ENCODE peak calls at places on chromosomes 3 and 15, in nine cellular contexts. One of them, this sample, is unnamed.

GRCh38 chr3:40299721-40300335 is 9.7 kb upstream of the EIF1B start:
- DNase-seq in CD8-positive, alpha-beta memory T cell: no peak
- DNase-seq in psoas muscle: no peak
- DNase-seq in cardiac muscle cell: peak
- DNase-seq in PC-9: no peak
- DNase-seq in brain microvascular endothelial cell: peak
- DNase-seq in Panc1: no peak
- DNase-seq in GM12878: no peak
- DNase-seq in A549: peak
- DNase-seq in this sample: no peak

GRCh38 chr15:68205949-68206539 is 912 bp upstream of the CALML4 start:
- DNase-seq in CD8-positive, alpha-beta memory T cell: no peak
- DNase-seq in psoas muscle: peak
- DNase-seq in cardiac muscle cell: no peak
- DNase-seq in PC-9: no peak
- DNase-seq in brain microvascular endothelial cell: no peak
- DNase-seq in Panc1: no peak
- DNase-seq in GM12878: no peak
- DNase-seq in A549: no peak
- DNase-seq in this sample: no peak

GRCh38 chr3:171334465-171334811 is 125.8 kb downstream of the TNIK start:
- DNase-seq in CD8-positive, alpha-beta memory T cell: no peak
- DNase-seq in psoas muscle: peak
- DNase-seq in cardiac muscle cell: no peak
- DNase-seq in PC-9: no peak
- DNase-seq in brain microvascular endothelial cell: no peak
- DNase-seq in Panc1: no peak
- DNase-seq in GM12878: no peak
- DNase-seq in A549: peak
- DNase-seq in this sample: peak

GRCh38 chr3:160554980-160555379 is 10.4 kb downstream of the KPNA4 start:
- DNase-seq in CD8-positive, alpha-beta memory T cell: no peak
- DNase-seq in psoas muscle: no peak
- DNase-seq in cardiac muscle cell: no peak
- DNase-seq in PC-9: no peak
- DNase-seq in brain microvascular endothelial cell: no peak
- DNase-seq in Panc1: no peak
- DNase-seq in GM12878: no peak
- DNase-seq in A549: no peak
- DNase-seq in this sample: no peak

GRCh38 chr3:139552632-139553335 is 13.2 kb upstream of the RBP1 start:
- DNase-seq in CD8-positive, alpha-beta memory T cell: no peak
- DNase-seq in psoas muscle: no peak
- DNase-seq in cardiac muscle cell: no peak
- DNase-seq in PC-9: no peak
- DNase-seq in brain microvascular endothelial cell: no peak
- DNase-seq in Panc1: no peak
- DNase-seq in GM12878: no peak
- DNase-seq in A549: no peak
- DNase-seq in this sample: no peak

GRCh38 chr3:56817646-56818045 is 15.9 kb upstream of the ARHGEF3 start:
- DNase-seq in CD8-positive, alpha-beta memory T cell: no peak
- DNase-seq in psoas muscle: no peak
- DNase-seq in cardiac muscle cell: no peak
- DNase-seq in PC-9: no peak
- DNase-seq in brain microvascular endothelial cell: no peak
- DNase-seq in Panc1: no peak
- DNase-seq in GM12878: no peak
- DNase-seq in A549: no peak
- DNase-seq in this sample: no peak

GRCh38 chr15:41621200-41622193 is 38.7 kb upstream of the MGA start:
- DNase-seq in CD8-positive, alpha-beta memory T cell: peak
- DNase-seq in psoas muscle: peak
- DNase-seq in cardiac muscle cell: peak
- DNase-seq in PC-9: peak
- DNase-seq in brain microvascular endothelial cell: peak
- DNase-seq in Panc1: peak
- DNase-seq in GM12878: peak
- DNase-seq in A549: peak
- DNase-seq in this sample: peak

GRCh38 chr3:122055215-122055614 is at the start of gene CD86:
- DNase-seq in CD8-positive, alpha-beta memory T cell: no peak
- DNase-seq in psoas muscle: no peak
- DNase-seq in cardiac muscle cell: no peak
- DNase-seq in PC-9: no peak
- DNase-seq in brain microvascular endothelial cell: no peak
- DNase-seq in Panc1: no peak
- DNase-seq in GM12878: peak
- DNase-seq in A549: no peak
- DNase-seq in this sample: no peak

GRCh38 chr3:52277071-52277964 is 1.1 kb downstream of the WDR82 start:
- DNase-seq in CD8-positive, alpha-beta memory T cell: peak
- DNase-seq in psoas muscle: peak
- DNase-seq in cardiac muscle cell: peak
- DNase-seq in PC-9: peak
- DNase-seq in brain microvascular endothelial cell: peak
- DNase-seq in Panc1: no peak
- DNase-seq in GM12878: no peak
- DNase-seq in A549: peak
- DNase-seq in this sample: peak

GRCh38 chr3:186520957-186521842 is 23.0 kb downstream of the CRYGS start:
- DNase-seq in CD8-positive, alpha-beta memory T cell: no peak
- DNase-seq in psoas muscle: no peak
- DNase-seq in cardiac muscle cell: no peak
- DNase-seq in PC-9: no peak
- DNase-seq in brain microvascular endothelial cell: no peak
- DNase-seq in Panc1: no peak
- DNase-seq in GM12878: peak
- DNase-seq in A549: no peak
- DNase-seq in this sample: no peak

GRCh38 chr15:44668925-44669324 is 5.5 kb upstream of the SPG11 start:
- DNase-seq in CD8-positive, alpha-beta memory T cell: no peak
- DNase-seq in psoas muscle: no peak
- DNase-seq in cardiac muscle cell: no peak
- DNase-seq in PC-9: no peak
- DNase-seq in brain microvascular endothelial cell: no peak
- DNase-seq in Panc1: no peak
- DNase-seq in GM12878: no peak
- DNase-seq in A549: no peak
- DNase-seq in this sample: no peak

GRCh38 chr3:3015472-3016089 is 94.6 kb downstream of the IL5RA start:
- DNase-seq in CD8-positive, alpha-beta memory T cell: no peak
- DNase-seq in psoas muscle: no peak
- DNase-seq in cardiac muscle cell: peak
- DNase-seq in PC-9: no peak
- DNase-seq in brain microvascular endothelial cell: no peak
- DNase-seq in Panc1: peak
- DNase-seq in GM12878: no peak
- DNase-seq in A549: peak
- DNase-seq in this sample: no peak

GRCh38 chr15:45441686-45442085 is 63.3 kb upstream of the GATM start:
- DNase-seq in CD8-positive, alpha-beta memory T cell: no peak
- DNase-seq in psoas muscle: no peak
- DNase-seq in cardiac muscle cell: no peak
- DNase-seq in PC-9: no peak
- DNase-seq in brain microvascular endothelial cell: no peak
- DNase-seq in Panc1: no peak
- DNase-seq in GM12878: no peak
- DNase-seq in A549: no peak
- DNase-seq in this sample: no peak

GRCh38 chr3:32180151-32180850 is 58.2 kb upstream of the CMTM8 start:
- DNase-seq in CD8-positive, alpha-beta memory T cell: no peak
- DNase-seq in psoas muscle: no peak
- DNase-seq in cardiac muscle cell: no peak
- DNase-seq in PC-9: no peak
- DNase-seq in brain microvascular endothelial cell: no peak
- DNase-seq in Panc1: no peak
- DNase-seq in GM12878: no peak
- DNase-seq in A549: no peak
- DNase-seq in this sample: no peak

GRCh38 chr3:14548321-14548729 is 8.2 kb upstream of the GRIP2 start:
- DNase-seq in CD8-positive, alpha-beta memory T cell: peak
- DNase-seq in psoas muscle: peak
- DNase-seq in cardiac muscle cell: peak
- DNase-seq in PC-9: peak
- DNase-seq in brain microvascular endothelial cell: peak
- DNase-seq in Panc1: no peak
- DNase-seq in GM12878: no peak
- DNase-seq in A549: peak
- DNase-seq in this sample: peak

GRCh38 chr3:181403876-181404660 is 307.7 kb upstream of the SOX2 start:
- DNase-seq in CD8-positive, alpha-beta memory T cell: no peak
- DNase-seq in psoas muscle: no peak
- DNase-seq in cardiac muscle cell: no peak
- DNase-seq in PC-9: no peak
- DNase-seq in brain microvascular endothelial cell: no peak
- DNase-seq in Panc1: no peak
- DNase-seq in GM12878: no peak
- DNase-seq in A549: no peak
- DNase-seq in this sample: no peak

GRCh38 chr3:171811059-171811912 is 1.0 kb upstream of the PLD1 start:
- DNase-seq in CD8-positive, alpha-beta memory T cell: no peak
- DNase-seq in psoas muscle: no peak
- DNase-seq in cardiac muscle cell: peak
- DNase-seq in PC-9: no peak
- DNase-seq in brain microvascular endothelial cell: peak
- DNase-seq in Panc1: peak
- DNase-seq in GM12878: no peak
- DNase-seq in A549: peak
- DNase-seq in this sample: no peak

GRCh38 chr3:100662113-100662823 is 47.0 kb upstream of the TFG start:
- DNase-seq in CD8-positive, alpha-beta memory T cell: no peak
- DNase-seq in psoas muscle: no peak
- DNase-seq in cardiac muscle cell: peak
- DNase-seq in PC-9: no peak
- DNase-seq in brain microvascular endothelial cell: no peak
- DNase-seq in Panc1: no peak
- DNase-seq in GM12878: no peak
- DNase-seq in A549: peak
- DNase-seq in this sample: no peak

DNA sequence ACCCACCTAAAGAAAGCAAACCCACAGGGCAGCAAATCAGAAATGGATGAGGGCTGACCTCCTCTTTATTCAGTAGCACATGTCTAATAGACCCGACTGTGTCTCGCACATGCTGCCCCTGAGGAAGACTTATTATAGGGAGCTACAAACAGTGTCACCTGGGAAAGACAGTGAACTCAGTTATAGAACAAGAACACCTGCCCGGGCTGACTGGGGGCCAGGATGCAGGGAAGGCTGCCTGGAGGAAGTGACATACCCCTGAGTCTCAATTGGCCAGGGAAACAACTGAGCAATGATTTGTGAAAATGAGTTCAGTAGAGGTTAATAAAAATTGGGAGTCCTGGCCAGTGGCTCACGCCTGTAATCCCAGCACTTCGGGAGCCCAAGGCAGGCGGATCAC is 78.7 kb upstream of the CGNL1 start:
- DNase-seq in CD8-positive, alpha-beta memory T cell: no peak
- DNase-seq in psoas muscle: no peak
- DNase-seq in cardiac muscle cell: no peak
- DNase-seq in PC-9: no peak
- DNase-seq in brain microvascular endothelial cell: no peak
- DNase-seq in Panc1: no peak
- DNase-seq in GM12878: no peak
- DNase-seq in A549: no peak
- DNase-seq in this sample: no peak
- H3K27ac ChIP-seq in CD8-positive, alpha-beta memory T cell: no peak
- H3K27ac ChIP-seq in psoas muscle: no peak
- H3K27ac ChIP-seq in cardiac muscle cell: no peak
- H3K27ac ChIP-seq in PC-9: no peak
- H3K27ac ChIP-seq in brain microvascular endothelial cell: no peak
- H3K27ac ChIP-seq in Panc1: no peak
- H3K27ac ChIP-seq in GM12878: peak
- H3K27ac ChIP-seq in A549: no peak
- H3K27ac ChIP-seq in this sample: no peak

GRCh38 chr15:57442371-57442770 is 66.1 kb downstream of the CGNL1 start:
- DNase-seq in CD8-positive, alpha-beta memory T cell: no peak
- DNase-seq in psoas muscle: no peak
- DNase-seq in cardiac muscle cell: no peak
- DNase-seq in PC-9: no peak
- DNase-seq in brain microvascular endothelial cell: no peak
- DNase-seq in Panc1: no peak
- DNase-seq in GM12878: no peak
- DNase-seq in A549: no peak
- DNase-seq in this sample: no peak
- H3K27ac ChIP-seq in CD8-positive, alpha-beta memory T cell: no peak
- H3K27ac ChIP-seq in psoas muscle: no peak
- H3K27ac ChIP-seq in cardiac muscle cell: peak
- H3K27ac ChIP-seq in PC-9: no peak
- H3K27ac ChIP-seq in brain microvascular endothelial cell: no peak
- H3K27ac ChIP-seq in Panc1: no peak
- H3K27ac ChIP-seq in GM12878: no peak
- H3K27ac ChIP-seq in A549: no peak
- H3K27ac ChIP-seq in this sample: no peak

DNA sequence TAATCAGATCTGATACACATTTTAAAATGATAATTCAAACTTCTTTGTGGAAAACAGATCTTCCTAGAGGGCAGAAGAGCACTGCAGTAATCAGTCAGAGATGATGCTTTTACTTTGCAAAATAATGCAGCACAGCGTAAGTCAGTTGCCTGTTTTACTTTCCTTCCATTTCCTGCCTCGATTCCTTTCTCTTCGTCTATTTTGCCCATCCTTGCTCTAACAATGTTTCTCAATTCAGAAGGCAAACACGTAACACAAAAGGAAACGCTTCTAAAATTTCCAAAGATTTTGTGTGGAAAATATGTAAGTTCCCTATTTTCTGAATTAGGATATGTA is 119.9 kb downstream of the P3H2 start:
- DNase-seq in CD8-positive, alpha-beta memory T cell: no peak
- DNase-seq in psoas muscle: no peak
- DNase-seq in cardiac muscle cell: no peak
- DNase-seq in PC-9: no peak
- DNase-seq in brain microvascular endothelial cell: no peak
- DNase-seq in Panc1: no peak
- DNase-seq in GM12878: no peak
- DNase-seq in A549: no peak
- DNase-seq in this sample: no peak
- H3K27ac ChIP-seq in CD8-positive, alpha-beta memory T cell: no peak
- H3K27ac ChIP-seq in psoas muscle: no peak
- H3K27ac ChIP-seq in cardiac muscle cell: peak
- H3K27ac ChIP-seq in PC-9: no peak
- H3K27ac ChIP-seq in brain microvascular endothelial cell: peak
- H3K27ac ChIP-seq in Panc1: peak
- H3K27ac ChIP-seq in GM12878: no peak
- H3K27ac ChIP-seq in A549: peak
- H3K27ac ChIP-seq in this sample: no peak

GRCh38 chr3:170330366-170330765 is 27.1 kb upstream of the SKIL start:
- DNase-seq in CD8-positive, alpha-beta memory T cell: no peak
- DNase-seq in psoas muscle: no peak
- DNase-seq in cardiac muscle cell: peak
- DNase-seq in PC-9: peak
- DNase-seq in brain microvascular endothelial cell: peak
- DNase-seq in Panc1: peak
- DNase-seq in GM12878: no peak
- DNase-seq in A549: peak
- DNase-seq in this sample: no peak
- H3K27ac ChIP-seq in CD8-positive, alpha-beta memory T cell: no peak
- H3K27ac ChIP-seq in psoas muscle: no peak
- H3K27ac ChIP-seq in cardiac muscle cell: no peak
- H3K27ac ChIP-seq in PC-9: peak
- H3K27ac ChIP-seq in brain microvascular endothelial cell: no peak
- H3K27ac ChIP-seq in Panc1: peak
- H3K27ac ChIP-seq in GM12878: no peak
- H3K27ac ChIP-seq in A549: peak
- H3K27ac ChIP-seq in this sample: no peak

This sample was measured in pancreas.